ENCODE peak calls at places on chromosomes 13 and 19, in four cellular contexts. G, S, M and U are unnamed samples.

GRCh38 chr13:32911506-32911905 is 104.7 kb upstream of the KL start:
- DNase-seq in G (no peak), S (no peak), M (peak), U (peak)

GRCh38 chr19:10929402-10929794 is 787 bp downstream of the TIMM29 start:
- DNase-seq in G (no peak), S (no peak), M (no peak), U (no peak)

GRCh38 chr19:10262771-10263170 is 8.1 kb upstream of the ICAM1 start:
- DNase-seq in G (no peak), S (no peak), M (no peak), U (no peak)

GRCh38 chr19:30153326-30154210 is 211.5 kb downstream of the URI1 start:
- DNase-seq in G (no peak), S (no peak), M (peak), U (peak)

GRCh38 chr19:54312436-54313362 is at the start of gene LILRA5:
- DNase-seq in G (peak), S (no peak), M (no peak), U (no peak)

GRCh38 chr19:29940971-29941585 is 961 bp upstream of the URI1 start:
- DNase-seq in G (no peak), S (no peak), M (no peak), U (no peak)

GRCh38 chr13:40333238-40333637 is 333.2 kb downstream of the FOXO1 start:
- DNase-seq in G (no peak), S (no peak), M (peak), U (no peak)

GRCh38 chr19:1362385-1363257 is 21.1 kb upstream of the NDUFS7 start:
- DNase-seq in G (no peak), S (no peak), M (no peak), U (peak)

GRCh38 chr19:31497709-31498108 is 148.5 kb upstream of the TSHZ3 start:
- DNase-seq in G (peak), S (no peak), M (no peak), U (no peak)

GRCh38 chr19:41352609-41353465 is 885 bp downstream of the TGFB1 start:
- DNase-seq in G (peak), S (no peak), M (peak), U (peak)

GRCh38 chr19:47274891-47275865 is 493 bp downstream of the INAFM1 start:
- DNase-seq in G (peak), S (no peak), M (no peak), U (no peak)

GRCh38 chr19:30602661-30603322 is 230.6 kb downstream of the ZNF536 start:
- DNase-seq in G (no peak), S (no peak), M (no peak), U (no peak)

GRCh38 chr19:54319049-54319448 is 6.1 kb upstream of the LILRA5 start:
- DNase-seq in G (peak), S (no peak), M (no peak), U (no peak)

GRCh38 chr13:46893820-46894533 is 2.9 kb downstream of the HTR2A start:
- DNase-seq in G (peak), S (peak), M (peak), U (peak)

GRCh38 chr19:45442927-45443461 is 19.3 kb upstream of the ERCC1 start:
- DNase-seq in G (peak), S (no peak), M (peak), U (peak)

GRCh38 chr13:95641961-95642621 is 2.4 kb downstream of the DZIP1 start:
- DNase-seq in G (no peak), S (peak), M (peak), U (peak)

GRCh38 chr19:1582201-1582600 is 10.5 kb downstream of the MBD3 start:
- DNase-seq in G (no peak), S (no peak), M (no peak), U (no peak)

GRCh38 chr13:94660695-94661324 is 51.5 kb downstream of the SOX21 start:
- DNase-seq in G (no peak), S (no peak), M (peak), U (peak)

GRCh38 chr13:69556540-69557196 is 551.0 kb upstream of the ATXN8OS start:
- DNase-seq in G (no peak), S (no peak), M (no peak), U (no peak)

GRCh38 chr13:34207334-34207733 is 389.4 kb downstream of the RFC3 start:
- DNase-seq in G (no peak), S (no peak), M (no peak), U (no peak)

DNA sequence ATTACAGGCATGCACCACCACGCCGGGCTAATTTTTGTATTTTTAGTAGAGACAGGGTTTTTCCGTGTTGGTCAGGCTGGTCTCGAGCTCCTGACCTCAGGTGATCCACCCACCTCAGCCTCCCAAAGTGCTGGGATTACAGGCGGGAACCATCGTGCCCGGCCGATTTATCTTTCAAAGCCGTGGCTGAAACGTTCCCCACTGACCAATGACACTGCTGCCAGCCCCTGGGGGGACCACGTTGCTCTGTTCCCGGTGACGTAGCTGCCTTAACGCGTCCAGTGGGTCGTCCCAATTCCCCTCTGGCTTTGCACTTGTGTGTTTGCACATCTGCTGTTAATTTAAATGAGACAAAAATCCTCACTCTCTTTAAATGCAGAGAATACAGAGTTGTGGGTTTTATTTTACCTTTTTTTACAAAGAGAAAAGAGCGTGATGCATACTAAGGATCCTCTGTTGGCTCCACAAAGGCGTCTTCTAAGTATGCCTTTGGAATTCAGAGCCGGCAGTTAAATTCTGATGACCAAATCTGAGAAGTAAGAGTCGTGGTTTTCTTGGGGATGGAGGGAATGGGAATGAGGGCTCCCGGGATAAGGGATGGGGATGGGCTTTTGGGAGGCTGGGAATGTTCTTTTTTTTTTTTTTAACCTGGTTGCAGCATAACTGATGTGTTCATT is 18.5 kb upstream of the LMTK3 start:
- DNase-seq in G (no peak), S (no peak), M (no peak), U (no peak)
- TF ChIP-seq CTCF in G (no peak), S (no peak), M (no peak), U (no peak)

DNA sequence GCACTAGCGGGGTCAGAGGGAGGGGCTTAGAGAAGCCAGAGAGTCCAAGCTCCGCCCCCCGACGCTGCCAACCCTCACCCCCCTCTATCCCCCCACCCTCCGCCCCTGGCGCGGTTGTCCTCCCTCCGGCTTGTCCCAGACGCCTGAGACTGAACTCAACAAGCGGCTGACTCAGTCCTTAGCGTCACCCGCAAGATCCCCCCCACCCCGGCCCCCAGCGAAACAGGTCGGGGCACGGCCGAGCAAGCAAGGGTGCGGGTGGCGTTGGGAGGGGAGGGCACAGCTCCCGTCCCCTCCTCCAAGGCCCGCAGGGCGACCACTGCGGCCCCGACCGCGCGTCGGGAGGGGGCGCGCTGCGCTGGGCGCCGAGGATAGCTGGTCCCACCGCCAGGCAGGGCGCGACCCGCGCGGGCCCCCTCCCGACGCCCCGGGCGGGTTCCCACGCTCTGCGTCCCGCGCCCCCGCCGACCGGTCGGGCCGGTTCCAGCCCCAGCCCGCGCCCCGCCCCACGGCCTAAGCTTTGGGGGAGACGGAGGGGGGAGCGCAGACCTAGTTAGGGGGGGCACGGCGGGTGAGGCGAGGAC is 5.3 kb downstream of the NOTCH3 start:
- DNase-seq in G (peak), S (no peak), M (no peak), U (no peak)
- TF ChIP-seq CTCF in G (no peak), S (no peak), M (no peak), U (no peak)

GRCh38 chr13:73767747-73768315 is 366.4 kb downstream of the KLF12 start:
- DNase-seq in G (no peak), S (no peak), M (peak), U (peak)
- TF ChIP-seq CTCF in G (no peak), S (peak), M (peak), U (peak)

GRCh38 chr13:59477011-59477410 is 686.7 kb downstream of the DIAPH3 start:
- DNase-seq in G (no peak), S (no peak), M (peak), U (no peak)
- TF ChIP-seq CTCF in G (no peak), S (no peak), M (peak), U (no peak)

GRCh38 chr13:106520205-106521004 is 15.1 kb downstream of the EFNB2 start:
- DNase-seq in G (no peak), S (no peak), M (no peak), U (no peak)
- TF ChIP-seq CTCF in G (no peak), S (peak), M (no peak), U (no peak)

GRCh38 chr19:39341720-39342604 is at the start of gene SAMD4B:
- DNase-seq in G (peak), S (peak), M (peak), U (peak)
- TF ChIP-seq CTCF in G (no peak), S (peak), M (peak), U (peak)